ENCODE peak calls at places on chromosome 15, in five cellular contexts. T is activated T-cell treated with anti-CD3 and anti-CD28 coated beads for 1 hour, Y is amniotic stem cell, R is iPS-NIHi11, N is Caco-2. H is an unnamed sample.

GRCh38 chr15:48330045-48330840 is 986 bp upstream of the DUT start:
- DNase-seq in T (no peak), Y (no peak), R (no peak), N (no peak), H (no peak)

GRCh38 chr15:46452297-46452820 is 817.5 kb downstream of the SQOR start:
- DNase-seq in T (no peak), Y (no peak), R (no peak), N (no peak), H (no peak)

GRCh38 chr15:41013698-41014414 is 60.6 kb downstream of the CHAC1 start:
- DNase-seq in T (no peak), Y (no peak), R (no peak), N (no peak), H (no peak)

GRCh38 chr15:70339551-70340517 is 242.1 kb upstream of the TLE3 start:
- DNase-seq in T (no peak), Y (no peak), R (no peak), N (no peak), H (no peak)

GRCh38 chr15:89774492-89774891 is 1.6 kb upstream of the MESP2 start:
- DNase-seq in T (no peak), Y (no peak), R (no peak), N (no peak), H (no peak)

GRCh38 chr15:38536201-38536676 is 28.4 kb downstream of the RASGRP1 start:
- DNase-seq in T (no peak), Y (peak), R (no peak), N (no peak), H (no peak)

GRCh38 chr15:92158426-92158825 is 235.3 kb upstream of the ST8SIA2 start:
- DNase-seq in T (no peak), Y (no peak), R (peak), N (peak), H (no peak)

GRCh38 chr15:74375303-74375693 is 7.9 kb upstream of the CYP11A1 start:
- DNase-seq in T (peak), Y (no peak), R (peak), N (peak), H (peak)

GRCh38 chr15:49038382-49038781 is 7.9 kb downstream of the SECISBP2L start:
- DNase-seq in T (no peak), Y (no peak), R (no peak), N (no peak), H (no peak)

GRCh38 chr15:101654191-101654590 is 2.0 kb upstream of the TM2D3 start:
- DNase-seq in T (no peak), Y (no peak), R (no peak), N (no peak), H (no peak)

GRCh38 chr15:38215707-38216106 is 36.9 kb upstream of the SPRED1 start:
- DNase-seq in T (no peak), Y (no peak), R (no peak), N (no peak), H (no peak)

GRCh38 chr15:56798639-56799038 is 65.3 kb upstream of the ZNF280D start:
- DNase-seq in T (no peak), Y (no peak), R (no peak), N (no peak), H (no peak)

GRCh38 chr15:30041868-30042267 is 40.9 kb upstream of the GOLGA8J start:
- DNase-seq in T (no peak), Y (no peak), R (no peak), N (no peak), H (no peak)

GRCh38 chr15:74789171-74789627 is 7.3 kb downstream of the CSK start:
- DNase-seq in T (no peak), Y (no peak), R (peak), N (peak), H (no peak)

GRCh38 chr15:34608517-34608916 is 25.1 kb upstream of the GOLGA8B start:
- DNase-seq in T (no peak), Y (no peak), R (no peak), N (no peak), H (no peak)

GRCh38 chr15:61449306-61449705 is 220.2 kb upstream of the RORA start:
- DNase-seq in T (no peak), Y (no peak), R (no peak), N (no peak), H (no peak)

GRCh38 chr15:99566157-99566900 is 545 bp downstream of the MEF2A start:
- DNase-seq in T (no peak), Y (no peak), R (peak), N (no peak), H (no peak)

GRCh38 chr15:88917764-88918163 is 4.6 kb upstream of the MFGE8 start:
- DNase-seq in T (no peak), Y (no peak), R (peak), N (no peak), H (no peak)

GRCh38 chr15:75945953-75946352 is 42.3 kb downstream of the FBXO22 start:
- DNase-seq in T (no peak), Y (no peak), R (no peak), N (no peak), H (no peak)

GRCh38 chr15:92076536-92076935 is 223.0 kb downstream of the SLCO3A1 start:
- DNase-seq in T (no peak), Y (no peak), R (no peak), N (no peak), H (no peak)

GRCh38 chr15:85625431-85625830 is 169.3 kb downstream of the KLHL25 start:
- DNase-seq in T (no peak), Y (no peak), R (no peak), N (no peak), H (no peak)

GRCh38 chr15:64513823-64514222 is 53.4 kb downstream of the ZNF609 start:
- DNase-seq in T (no peak), Y (no peak), R (no peak), N (no peak), H (no peak)

GRCh38 chr15:91871138-91871537 is 17.6 kb downstream of the SLCO3A1 start:
- DNase-seq in T (no peak), Y (no peak), R (no peak), N (no peak), H (no peak)

GRCh38 chr15:25811481-25811906 is 51.6 kb downstream of the ATP10A start:
- DNase-seq in T (no peak), Y (no peak), R (no peak), N (no peak), H (no peak)

GRCh38 chr15:65054333-65055200 is 9.4 kb downstream of the SLC51B start:
- DNase-seq in T (peak), Y (no peak), R (peak), N (peak), H (peak)

GRCh38 chr15:37087050-37087691 is 13.2 kb downstream of the MEIS2 start:
- DNase-seq in T (no peak), Y (no peak), R (no peak), N (no peak), H (no peak)

GRCh38 chr15:41501961-41502786 is 8.5 kb downstream of the ITPKA start:
- DNase-seq in T (no peak), Y (no peak), R (peak), N (no peak), H (no peak)

GRCh38 chr15:68114356-68114755 is 60.2 kb downstream of the PIAS1 start:
- DNase-seq in T (no peak), Y (no peak), R (no peak), N (no peak), H (no peak)

H was measured in H54.